ENCODE peak calls at places on chromosomes 12 and 14, in five cellular contexts. Z is heart left ventricle, T is breast epithelium, B is fibroblast of mammary gland, N is NCI-H1436 treated with DMSO at 0.1 percent for 48 hours. P is an unnamed sample.

GRCh38 chr12:68271346-68271745 is 17.9 kb upstream of the IL22 start:
- DNase-seq in Z (no peak), T (no peak), B (peak), N (no peak), P (no peak)

GRCh38 chr12:24719293-24719721 is 229.6 kb downstream of the BCAT1 start:
- DNase-seq in Z (no peak), T (no peak), B (peak), N (no peak), P (no peak)

GRCh38 chr12:111430418-111431353 is 25.0 kb downstream of the SH2B3 start:
- DNase-seq in Z (peak), T (no peak), B (no peak), N (no peak), P (no peak)

GRCh38 chr14:91231446-91231845 is 13.1 kb downstream of the GPR68 start:
- DNase-seq in Z (no peak), T (no peak), B (peak), N (no peak), P (no peak)

GRCh38 chr12:82057770-82058169 is 298.6 kb upstream of the PPFIA2 start:
- DNase-seq in Z (no peak), T (no peak), B (no peak), N (no peak), P (no peak)

GRCh38 chr12:98698603-98699463 is 53.7 kb downstream of the APAF1 start:
- DNase-seq in Z (peak), T (peak), B (peak), N (no peak), P (no peak)

GRCh38 chr12:82781288-82782078 is 94.8 kb downstream of the TMTC2 start:
- DNase-seq in Z (no peak), T (no peak), B (no peak), N (no peak), P (no peak)

GRCh38 chr14:63760014-63760413 is 32.1 kb upstream of the SGPP1 start:
- DNase-seq in Z (no peak), T (no peak), B (no peak), N (no peak), P (no peak)

GRCh38 chr14:102105369-102105768 is 18.5 kb upstream of the HSP90AA1 start:
- DNase-seq in Z (no peak), T (no peak), B (no peak), N (no peak), P (no peak)